ENCODE peak calls at places on chromosomes 12 and 14, in seven cellular contexts. R is HL-60, E is WTC11, V is astrocyte of the spinal cord, W is osteocyte, T is nephron progenitor cell, F is H9. L is an unnamed sample.

GRCh38 chr12:53939141-53940108 is 794 bp downstream of the HOXC13 start:
- DNase-seq in R (no peak), E (peak; percentile 71), V (no peak), W (peak; percentile 81), T (peak; percentile 57), F (peak; percentile 65), L (peak; percentile 73)

GRCh38 chr14:69152181-69152943 is 557 bp downstream of the DCAF5 start:
- DNase-seq in R (peak; percentile 6), E (peak; percentile 43), V (peak; percentile 52), W (no peak), T (no peak), F (peak; percentile 74), L (peak; percentile 58)

GRCh38 chr14:99899578-99900178 is 106.5 kb downstream of the EML1 start:
- DNase-seq in R (no peak), E (no peak), V (peak; percentile 43), W (no peak), T (no peak), F (no peak), L (peak; percentile 31)

GRCh38 chr12:1993871-1994371 is 10.3 kb downstream of the DCP1B start:
- DNase-seq in R (peak; percentile 80), E (no peak), V (peak; percentile 50), W (no peak), T (no peak), F (no peak), L (peak; percentile 80)

GRCh38 chr12:6981152-6982052 is 10.7 kb downstream of the EMG1 start:
- DNase-seq in R (no peak), E (no peak), V (no peak), W (no peak), T (no peak), F (no peak), L (no peak)

GRCh38 chr12:74899031-74899829 is 310.4 kb downstream of the KCNC2 start:
- DNase-seq in R (no peak), E (no peak), V (no peak), W (no peak), T (no peak), F (no peak), L (peak; percentile 18)

GRCh38 chr14:68628605-68629310 is 164.1 kb downstream of the ZFP36L1 start:
- DNase-seq in R (no peak), E (peak; percentile 39), V (no peak), W (peak; percentile 72), T (no peak), F (peak; percentile 60), L (no peak)

GRCh38 chr14:96079066-96079465 is 39.9 kb downstream of the C14orf132 start:
- DNase-seq in R (no peak), E (no peak), V (no peak), W (no peak), T (no peak), F (no peak), L (no peak)

GRCh38 chr12:117567644-117568043 is 206.2 kb upstream of the NOS1 start:
- DNase-seq in R (no peak), E (no peak), V (no peak), W (no peak), T (no peak), F (no peak), L (no peak)

GRCh38 chr14:68911594-68912227 is 67.4 kb downstream of the ACTN1 start:
- DNase-seq in R (peak; percentile 55), E (peak; percentile 89), V (peak; percentile 70), W (peak; percentile 91), T (peak; percentile 86), F (peak; percentile 81), L (peak; percentile 83)

DNA sequence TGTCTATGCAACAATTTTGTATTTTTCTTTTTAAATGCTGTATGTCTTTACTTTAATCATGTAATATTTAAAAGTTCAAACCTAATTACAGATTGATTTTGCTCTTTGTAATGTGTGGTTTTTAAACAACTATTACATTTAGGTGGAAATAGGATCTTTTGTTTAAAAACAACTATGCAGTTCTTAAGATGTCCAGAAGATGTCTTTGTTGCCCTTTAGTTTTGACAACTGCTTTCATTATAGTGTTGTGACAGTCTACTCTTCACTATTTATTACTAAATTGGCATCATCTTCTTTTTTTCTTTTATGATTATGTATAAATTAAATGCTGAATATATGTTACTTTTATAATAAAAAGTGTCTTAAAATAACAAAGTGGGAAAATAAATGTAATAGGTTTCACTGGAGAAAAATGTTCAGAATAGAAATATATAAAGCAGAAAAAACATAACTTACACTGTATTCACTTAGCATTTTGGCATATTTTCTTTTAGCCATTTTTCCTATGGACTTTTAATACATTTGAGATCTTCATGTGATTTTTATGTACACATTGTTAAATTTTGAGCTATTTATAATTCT is 27.1 kb upstream of the PCNX4 start:
- DNase-seq in R (no peak), E (no peak), V (peak; percentile 43), W (no peak), T (no peak), F (no peak), L (peak; percentile 44)
- TF ChIP-seq CTCF in R (no peak), E (no peak), V (peak; percentile 57), W (peak; percentile 70), T (peak; percentile 36), F (peak; percentile 62), L (peak; percentile 53)

GRCh38 chr14:61934385-61934784 is 172.2 kb downstream of the SNAPC1 start:
- DNase-seq in R (no peak), E (no peak), V (peak; percentile 90), W (no peak), T (no peak), F (no peak), L (peak; percentile 88)
- TF ChIP-seq CTCF in R (no peak), E (no peak), V (no peak), W (no peak), T (no peak), F (no peak), L (no peak)

GRCh38 chr12:52380271-52380694 is 5.2 kb downstream of the KRT84 start:
- DNase-seq in R (peak; percentile 13), E (peak; percentile 66), V (peak; percentile 16), W (no peak), T (peak; percentile 58), F (peak; percentile 81), L (peak; percentile 59)
- TF ChIP-seq CTCF in R (no peak), E (no peak), V (peak; percentile 68), W (peak; percentile 50), T (peak; percentile 56), F (peak; percentile 69), L (peak; percentile 59)

GRCh38 chr14:97412933-97413574 is 615.9 kb downstream of the VRK1 start:
- DNase-seq in R (no peak), E (no peak), V (no peak), W (no peak), T (no peak), F (no peak), L (no peak)

GRCh38 chr14:97411938-97412612 is 614.9 kb downstream of the VRK1 start:
- DNase-seq in R (no peak), E (peak; percentile 64), V (no peak), W (no peak), T (peak; percentile 41), F (no peak), L (peak; percentile 18)

GRCh38 chr14:97408937-97409860 is 612.0 kb downstream of the VRK1 start:
- DNase-seq in R (no peak), E (no peak), V (no peak), W (no peak), T (no peak), F (no peak), L (no peak)

GRCh38 chr14:97408503-97408902 is 611.3 kb downstream of the VRK1 start:
- DNase-seq in R (no peak), E (no peak), V (no peak), W (no peak), T (no peak), F (no peak), L (no peak)

DNA sequence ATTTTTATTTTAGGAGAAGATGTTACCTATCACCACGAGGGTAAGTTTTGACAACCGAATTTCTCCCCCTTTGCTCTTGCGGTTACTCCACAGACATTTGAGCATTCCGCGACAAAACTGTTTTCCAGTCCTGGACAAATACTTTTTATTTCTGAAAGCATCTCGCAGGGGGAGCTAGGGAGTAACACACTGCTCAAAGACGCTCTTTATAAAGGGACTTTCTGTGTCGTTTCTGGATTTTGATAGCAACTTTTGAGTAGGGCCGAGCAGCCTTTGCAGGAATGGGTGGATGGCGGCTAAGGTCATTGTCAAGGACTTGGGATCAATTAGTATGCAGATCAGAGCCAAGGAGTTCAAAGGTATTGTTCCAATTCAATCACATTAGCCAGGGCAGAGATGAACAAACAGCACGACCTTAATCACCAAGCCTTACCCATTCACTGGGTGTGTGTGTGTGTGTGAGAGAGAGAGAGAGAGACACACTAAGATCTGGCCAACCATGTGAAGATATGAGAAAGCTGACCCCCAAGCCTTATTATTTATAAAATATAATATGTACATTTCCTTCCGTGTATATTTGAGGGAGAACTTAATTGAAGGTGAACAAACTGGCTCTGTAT is 613.6 kb downstream of the VRK1 start:
- DNase-seq in R (no peak), E (no peak), V (no peak), W (no peak), T (no peak), F (no peak), L (no peak)
- TF ChIP-seq CTCF in R (no peak), E (no peak), V (no peak), W (no peak), T (no peak), F (peak; percentile 14), L (no peak)

DNA sequence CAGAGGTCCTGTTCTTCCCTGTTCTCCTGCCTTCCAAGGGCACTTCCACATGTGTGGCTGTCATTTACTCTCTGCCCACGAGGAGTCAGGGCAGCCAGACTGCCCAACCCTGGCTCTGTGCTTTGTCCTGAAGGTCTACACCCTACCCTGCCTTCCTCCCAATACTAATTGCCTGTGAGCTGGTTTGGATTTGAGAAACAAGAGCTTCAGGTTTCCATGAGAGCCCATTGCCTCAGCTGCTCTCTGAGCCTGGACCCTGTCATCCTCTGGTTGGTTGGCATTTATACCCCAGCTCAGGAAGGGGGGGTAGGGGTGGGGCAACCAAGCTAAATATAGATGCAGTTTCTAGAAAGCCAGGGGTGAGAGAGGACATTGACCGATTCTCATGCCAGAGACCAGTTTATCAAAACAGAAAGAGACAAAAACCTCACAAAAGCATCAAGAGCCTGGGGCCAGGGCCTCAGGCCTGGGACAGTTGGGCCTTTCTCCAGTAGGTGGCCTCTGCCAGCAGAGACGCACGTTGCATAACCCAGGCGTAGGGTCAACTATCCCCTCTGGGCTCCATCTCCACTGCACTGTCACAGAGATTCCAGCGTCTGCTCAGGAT is 34.5 kb downstream of the VDR start:
- DNase-seq in R (no peak), E (peak; percentile 68), V (no peak), W (no peak), T (peak; percentile 36), F (peak; percentile 78), L (peak; percentile 46)
- TF ChIP-seq CTCF in R (peak; percentile 12), E (peak; percentile 24), V (peak; percentile 41), W (peak; percentile 35), T (peak; percentile 52), F (peak; percentile 75), L (peak; percentile 31)

GRCh38 chr14:90519262-90519920 is 122.6 kb downstream of the CALM1 start:
- DNase-seq in R (no peak), E (no peak), V (no peak), W (no peak), T (no peak), F (peak; percentile 20), L (peak; percentile 54)
- TF ChIP-seq CTCF in R (no peak), E (no peak), V (no peak), W (no peak), T (no peak), F (no peak), L (no peak)